ENCODE peak calls at places on chromosomes 7 and 10, in six cellular contexts. One of them, this sample, is unnamed.

GRCh38 chr10:124259139-124259825 is 159.4 kb downstream of the OAT start:
- DNase-seq in GM12878: no peak
- DNase-seq in psoas muscle: no peak
- DNase-seq in Calu3: peak; percentile 17
- DNase-seq in nephron progenitor cell: no peak
- DNase-seq in heart left ventricle: no peak
- DNase-seq in this sample: no peak

GRCh38 chr7:14751461-14751860 is 151.1 kb downstream of the DGKB start:
- DNase-seq in GM12878: no peak
- DNase-seq in psoas muscle: no peak
- DNase-seq in Calu3: no peak
- DNase-seq in nephron progenitor cell: no peak
- DNase-seq in heart left ventricle: no peak
- DNase-seq in this sample: no peak

GRCh38 chr10:131464789-131465188 is 153.3 kb upstream of the TCERG1L start:
- DNase-seq in GM12878: no peak
- DNase-seq in psoas muscle: no peak
- DNase-seq in Calu3: no peak
- DNase-seq in nephron progenitor cell: no peak
- DNase-seq in heart left ventricle: no peak
- DNase-seq in this sample: no peak

GRCh38 chr10:30433286-30433778 is 652 bp upstream of the MAP3K8 start:
- DNase-seq in GM12878: no peak
- DNase-seq in psoas muscle: peak; percentile 78
- DNase-seq in Calu3: peak; percentile 68
- DNase-seq in nephron progenitor cell: peak; percentile 80
- DNase-seq in heart left ventricle: peak; percentile 79
- DNase-seq in this sample: peak; percentile 65

GRCh38 chr10:7561216-7561893 is 105.4 kb downstream of the ITIH5 start:
- DNase-seq in GM12878: no peak
- DNase-seq in psoas muscle: peak; percentile 68
- DNase-seq in Calu3: no peak
- DNase-seq in nephron progenitor cell: peak; percentile 18
- DNase-seq in heart left ventricle: peak; percentile 79
- DNase-seq in this sample: no peak

GRCh38 chr7:55432937-55433784 is 68.0 kb downstream of the LANCL2 start:
- DNase-seq in GM12878: no peak
- DNase-seq in psoas muscle: no peak
- DNase-seq in Calu3: peak; percentile 51
- DNase-seq in nephron progenitor cell: no peak
- DNase-seq in heart left ventricle: no peak
- DNase-seq in this sample: no peak

GRCh38 chr10:89147256-89147655 is 59.9 kb downstream of the CH25H start:
- DNase-seq in GM12878: no peak
- DNase-seq in psoas muscle: no peak
- DNase-seq in Calu3: no peak
- DNase-seq in nephron progenitor cell: no peak
- DNase-seq in heart left ventricle: no peak
- DNase-seq in this sample: no peak

GRCh38 chr10:13000431-13000830 is 1.1 kb downstream of the CCDC3 start:
- DNase-seq in GM12878: no peak
- DNase-seq in psoas muscle: no peak
- DNase-seq in Calu3: no peak
- DNase-seq in nephron progenitor cell: no peak
- DNase-seq in heart left ventricle: no peak
- DNase-seq in this sample: no peak

GRCh38 chr7:155738652-155739537 is 73.4 kb downstream of the SHH start:
- DNase-seq in GM12878: peak; percentile 56
- DNase-seq in psoas muscle: peak; percentile 73
- DNase-seq in Calu3: peak; percentile 77
- DNase-seq in nephron progenitor cell: peak; percentile 64
- DNase-seq in heart left ventricle: peak; percentile 57
- DNase-seq in this sample: peak; percentile 60

GRCh38 chr10:3681642-3682554 is 103.1 kb downstream of the KLF6 start:
- DNase-seq in GM12878: no peak
- DNase-seq in psoas muscle: no peak
- DNase-seq in Calu3: peak; percentile 35
- DNase-seq in nephron progenitor cell: peak; percentile 30
- DNase-seq in heart left ventricle: no peak
- DNase-seq in this sample: peak; percentile 3

GRCh38 chr7:112571852-112572607 is 91.2 kb downstream of the LSMEM1 start:
- DNase-seq in GM12878: no peak
- DNase-seq in psoas muscle: no peak
- DNase-seq in Calu3: no peak
- DNase-seq in nephron progenitor cell: no peak
- DNase-seq in heart left ventricle: no peak
- DNase-seq in this sample: no peak

GRCh38 chr7:141242568-141242967 is 168.7 kb downstream of the TMEM178B start:
- DNase-seq in GM12878: no peak
- DNase-seq in psoas muscle: no peak
- DNase-seq in Calu3: no peak
- DNase-seq in nephron progenitor cell: no peak
- DNase-seq in heart left ventricle: no peak
- DNase-seq in this sample: no peak

GRCh38 chr10:73732426-73732825 is 11.7 kb upstream of the SEC24C start:
- DNase-seq in GM12878: no peak
- DNase-seq in psoas muscle: no peak
- DNase-seq in Calu3: no peak
- DNase-seq in nephron progenitor cell: no peak
- DNase-seq in heart left ventricle: no peak
- DNase-seq in this sample: no peak

GRCh38 chr7:146960747-146961416 is 844.3 kb downstream of the CNTNAP2 start:
- DNase-seq in GM12878: no peak
- DNase-seq in psoas muscle: no peak
- DNase-seq in Calu3: no peak
- DNase-seq in nephron progenitor cell: no peak
- DNase-seq in heart left ventricle: no peak
- DNase-seq in this sample: no peak
- TF ChIP-seq CTCF in GM12878: no peak
- TF ChIP-seq CTCF in psoas muscle: no peak
- TF ChIP-seq CTCF in Calu3: no peak
- TF ChIP-seq CTCF in nephron progenitor cell: no peak
- TF ChIP-seq CTCF in heart left ventricle: no peak
- TF ChIP-seq CTCF in this sample: no peak

GRCh38 chr10:62098278-62099121 is 170.1 kb downstream of the RTKN2 start:
- DNase-seq in GM12878: no peak
- DNase-seq in psoas muscle: no peak
- DNase-seq in Calu3: peak; percentile 28
- DNase-seq in nephron progenitor cell: no peak
- DNase-seq in heart left ventricle: no peak
- DNase-seq in this sample: no peak

GRCh38 chr10:62092301-62092990 is 176.2 kb downstream of the RTKN2 start:
- DNase-seq in GM12878: no peak
- DNase-seq in psoas muscle: no peak
- DNase-seq in Calu3: no peak
- DNase-seq in nephron progenitor cell: no peak
- DNase-seq in heart left ventricle: no peak
- DNase-seq in this sample: no peak

GRCh38 chr10:62096534-62096933 is 172.1 kb downstream of the RTKN2 start:
- DNase-seq in GM12878: no peak
- DNase-seq in psoas muscle: no peak
- DNase-seq in Calu3: no peak
- DNase-seq in nephron progenitor cell: no peak
- DNase-seq in heart left ventricle: no peak
- DNase-seq in this sample: no peak

GRCh38 chr10:62093863-62094291 is 174.8 kb downstream of the RTKN2 start:
- DNase-seq in GM12878: no peak
- DNase-seq in psoas muscle: no peak
- DNase-seq in Calu3: peak; percentile 34
- DNase-seq in nephron progenitor cell: no peak
- DNase-seq in heart left ventricle: no peak
- DNase-seq in this sample: no peak

DNA sequence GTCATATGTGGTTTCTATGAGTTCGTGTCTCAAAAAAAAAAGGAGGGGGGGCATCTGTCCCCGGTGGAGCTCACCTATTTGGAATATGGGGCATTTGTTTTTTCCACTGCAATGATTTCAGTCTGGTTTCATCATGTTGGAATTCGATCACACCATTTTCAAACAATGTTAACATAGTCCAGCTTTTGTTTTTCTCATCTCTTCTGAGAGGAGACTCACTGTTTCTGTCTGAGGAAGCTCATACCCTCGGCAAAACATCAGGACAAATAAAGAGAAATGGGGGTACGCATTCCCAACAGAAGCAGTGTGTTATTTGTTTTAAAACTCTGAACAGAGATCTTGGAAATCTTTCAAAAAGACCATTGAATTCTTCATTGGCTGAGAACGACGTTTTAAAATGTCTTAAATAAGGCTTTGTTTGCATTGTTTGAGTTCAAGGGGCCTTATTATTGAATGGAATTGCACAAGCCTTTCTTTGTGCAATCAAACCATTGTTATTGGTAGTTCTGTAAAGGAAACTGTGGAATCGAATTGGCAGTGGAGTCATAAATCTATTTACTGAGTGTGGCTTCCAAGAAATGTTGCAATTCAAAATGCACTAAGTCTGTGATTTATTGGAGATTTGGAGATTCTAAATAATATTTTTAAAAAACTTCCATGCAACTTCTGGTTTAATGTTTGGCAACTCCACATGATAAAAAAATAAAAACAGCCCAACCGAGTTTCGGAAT is 173.1 kb downstream of the RTKN2 start:
- DNase-seq in GM12878: no peak
- DNase-seq in psoas muscle: no peak
- DNase-seq in Calu3: peak; percentile 54
- DNase-seq in nephron progenitor cell: no peak
- DNase-seq in heart left ventricle: no peak
- DNase-seq in this sample: no peak
- TF ChIP-seq CTCF in GM12878: no peak
- TF ChIP-seq CTCF in psoas muscle: no peak
- TF ChIP-seq CTCF in Calu3: no peak
- TF ChIP-seq CTCF in nephron progenitor cell: no peak
- TF ChIP-seq CTCF in heart left ventricle: no peak
- TF ChIP-seq CTCF in this sample: no peak

DNA sequence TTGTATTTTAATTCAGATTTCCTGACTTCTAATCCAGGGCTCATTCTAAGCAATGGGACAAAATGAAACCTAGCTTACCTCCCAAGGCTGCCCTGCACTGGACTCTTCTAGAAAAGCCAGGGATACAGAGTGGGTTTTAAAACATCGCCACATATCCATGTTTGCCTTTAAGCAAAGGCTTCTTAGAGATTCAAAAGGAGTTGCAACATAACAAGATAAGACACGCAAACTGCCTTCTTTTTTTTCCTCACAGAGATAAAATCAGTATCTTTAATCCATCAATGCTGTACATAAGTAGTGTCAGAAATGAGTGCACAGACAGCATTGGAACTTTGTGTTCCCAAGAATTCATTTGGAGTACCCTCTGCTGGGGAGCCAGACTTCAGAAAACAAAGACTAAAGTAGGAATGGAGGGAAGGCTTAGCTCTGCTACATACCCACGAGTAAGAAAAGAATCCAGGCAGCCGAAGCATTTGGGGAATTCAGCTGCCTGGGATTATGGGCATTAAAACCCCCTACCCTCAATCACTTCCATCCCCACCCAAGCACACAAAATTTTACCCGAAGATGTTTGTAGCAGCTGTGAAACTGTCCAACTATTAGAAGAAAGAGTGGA is 427.8 kb downstream of the ARL4A start:
- DNase-seq in GM12878: no peak
- DNase-seq in psoas muscle: no peak
- DNase-seq in Calu3: no peak
- DNase-seq in nephron progenitor cell: no peak
- DNase-seq in heart left ventricle: no peak
- DNase-seq in this sample: no peak
- TF ChIP-seq CTCF in GM12878: no peak
- TF ChIP-seq CTCF in psoas muscle: no peak
- TF ChIP-seq CTCF in Calu3: no peak
- TF ChIP-seq CTCF in nephron progenitor cell: no peak
- TF ChIP-seq CTCF in heart left ventricle: no peak
- TF ChIP-seq CTCF in this sample: no peak

GRCh38 chr7:40047661-40048060 is 86.8 kb downstream of the MPLKIP start:
- DNase-seq in GM12878: no peak
- DNase-seq in psoas muscle: no peak
- DNase-seq in Calu3: no peak
- DNase-seq in nephron progenitor cell: no peak
- DNase-seq in heart left ventricle: no peak
- DNase-seq in this sample: no peak
- TF ChIP-seq CTCF in GM12878: no peak
- TF ChIP-seq CTCF in psoas muscle: no peak
- TF ChIP-seq CTCF in Calu3: peak; percentile 38
- TF ChIP-seq CTCF in nephron progenitor cell: no peak
- TF ChIP-seq CTCF in heart left ventricle: no peak
- TF ChIP-seq CTCF in this sample: peak; percentile 37

GRCh38 chr10:68135922-68136718 is 26.8 kb downstream of the MYPN start:
- DNase-seq in GM12878: no peak
- DNase-seq in psoas muscle: no peak
- DNase-seq in Calu3: peak; percentile 52
- DNase-seq in nephron progenitor cell: no peak
- DNase-seq in heart left ventricle: no peak
- DNase-seq in this sample: no peak

GRCh38 chr10:68133553-68133952 is 24.3 kb downstream of the MYPN start:
- DNase-seq in GM12878: no peak
- DNase-seq in psoas muscle: no peak
- DNase-seq in Calu3: no peak
- DNase-seq in nephron progenitor cell: no peak
- DNase-seq in heart left ventricle: peak; percentile 39
- DNase-seq in this sample: no peak

GRCh38 chr10:68127995-68128394 is 18.7 kb downstream of the MYPN start:
- DNase-seq in GM12878: no peak
- DNase-seq in psoas muscle: no peak
- DNase-seq in Calu3: no peak
- DNase-seq in nephron progenitor cell: no peak
- DNase-seq in heart left ventricle: no peak
- DNase-seq in this sample: no peak

GRCh38 chr10:68135362-68135761 is 26.1 kb downstream of the MYPN start:
- DNase-seq in GM12878: no peak
- DNase-seq in psoas muscle: no peak
- DNase-seq in Calu3: no peak
- DNase-seq in nephron progenitor cell: no peak
- DNase-seq in heart left ventricle: no peak
- DNase-seq in this sample: no peak

GRCh38 chr10:68132391-68132790 is 23.1 kb downstream of the MYPN start:
- DNase-seq in GM12878: no peak
- DNase-seq in psoas muscle: no peak
- DNase-seq in Calu3: no peak
- DNase-seq in nephron progenitor cell: no peak
- DNase-seq in heart left ventricle: no peak
- DNase-seq in this sample: no peak
- TF ChIP-seq CTCF in GM12878: no peak
- TF ChIP-seq CTCF in psoas muscle: no peak
- TF ChIP-seq CTCF in Calu3: no peak
- TF ChIP-seq CTCF in nephron progenitor cell: no peak
- TF ChIP-seq CTCF in heart left ventricle: no peak
- TF ChIP-seq CTCF in this sample: no peak

GRCh38 chr10:36880898-36881297 is 244.5 kb upstream of the ANKRD30A start:
- DNase-seq in GM12878: no peak
- DNase-seq in psoas muscle: no peak
- DNase-seq in Calu3: no peak
- DNase-seq in nephron progenitor cell: no peak
- DNase-seq in heart left ventricle: no peak
- DNase-seq in this sample: no peak
- TF ChIP-seq CTCF in GM12878: peak; percentile 45
- TF ChIP-seq CTCF in psoas muscle: peak; percentile 37
- TF ChIP-seq CTCF in Calu3: peak; percentile 45
- TF ChIP-seq CTCF in nephron progenitor cell: no peak
- TF ChIP-seq CTCF in heart left ventricle: no peak
- TF ChIP-seq CTCF in this sample: peak; percentile 65